ENCODE peak calls at places on chromosomes 11 and 22, in four cellular contexts. Z, T, Y and L are unnamed samples.

GRCh38 chr22:22103078-22103593 is 120.5 kb upstream of the TOP3B start:
- DNase-seq in Z (no peak), T (no peak), Y (no peak), L (no peak)

GRCh38 chr11:12149672-12150225 is 39.4 kb downstream of the MICAL2 start:
- DNase-seq in Z (no peak), T (peak), Y (no peak), L (no peak)

GRCh38 chr11:125944350-125945010 is 1.4 kb upstream of the VSIG10L2 start:
- DNase-seq in Z (no peak), T (no peak), Y (no peak), L (no peak)

GRCh38 chr11:26676641-26677040 is 45.2 kb downstream of the SLC5A12 start:
- DNase-seq in Z (no peak), T (no peak), Y (no peak), L (no peak)

GRCh38 chr11:33869511-33870422 is 22.1 kb downstream of the LMO2 start:
- DNase-seq in Z (no peak), T (peak), Y (peak), L (peak)

GRCh38 chr11:45803981-45804805 is 756 bp upstream of the SLC35C1 start:
- DNase-seq in Z (peak), T (peak), Y (no peak), L (peak)

GRCh38 chr11:75499423-75500305 is 26.1 kb downstream of the GDPD5 start:
- DNase-seq in Z (no peak), T (peak), Y (no peak), L (no peak)

GRCh38 chr11:9717719-9718118 is 53.8 kb downstream of the SWAP70 start:
- DNase-seq in Z (no peak), T (no peak), Y (no peak), L (no peak)

GRCh38 chr11:129611661-129612566 is 203.7 kb upstream of the TMEM45B start:
- DNase-seq in Z (peak), T (no peak), Y (no peak), L (no peak)

GRCh38 chr22:33975841-33976240 is 55.6 kb upstream of the LARGE1 start:
- DNase-seq in Z (no peak), T (no peak), Y (no peak), L (no peak)

GRCh38 chr11:15590131-15590530 is 475.4 kb downstream of the INSC start:
- DNase-seq in Z (no peak), T (no peak), Y (no peak), L (no peak)

GRCh38 chr11:13962562-13963168 is at the start of gene SPON1:
- DNase-seq in Z (no peak), T (peak), Y (peak), L (peak)

GRCh38 chr22:37520754-37521153 is 1.5 kb upstream of the CARD10 start:
- DNase-seq in Z (no peak), T (no peak), Y (no peak), L (no peak)

GRCh38 chr22:37525746-37526350 is 6.6 kb upstream of the CARD10 start:
- DNase-seq in Z (no peak), T (no peak), Y (no peak), L (no peak)

GRCh38 chr22:37521236-37521739 is 2.1 kb upstream of the CARD10 start:
- DNase-seq in Z (no peak), T (peak), Y (no peak), L (no peak)

GRCh38 chr22:37526376-37526775 is 7.2 kb upstream of the CARD10 start:
- DNase-seq in Z (no peak), T (no peak), Y (no peak), L (no peak)

DNA sequence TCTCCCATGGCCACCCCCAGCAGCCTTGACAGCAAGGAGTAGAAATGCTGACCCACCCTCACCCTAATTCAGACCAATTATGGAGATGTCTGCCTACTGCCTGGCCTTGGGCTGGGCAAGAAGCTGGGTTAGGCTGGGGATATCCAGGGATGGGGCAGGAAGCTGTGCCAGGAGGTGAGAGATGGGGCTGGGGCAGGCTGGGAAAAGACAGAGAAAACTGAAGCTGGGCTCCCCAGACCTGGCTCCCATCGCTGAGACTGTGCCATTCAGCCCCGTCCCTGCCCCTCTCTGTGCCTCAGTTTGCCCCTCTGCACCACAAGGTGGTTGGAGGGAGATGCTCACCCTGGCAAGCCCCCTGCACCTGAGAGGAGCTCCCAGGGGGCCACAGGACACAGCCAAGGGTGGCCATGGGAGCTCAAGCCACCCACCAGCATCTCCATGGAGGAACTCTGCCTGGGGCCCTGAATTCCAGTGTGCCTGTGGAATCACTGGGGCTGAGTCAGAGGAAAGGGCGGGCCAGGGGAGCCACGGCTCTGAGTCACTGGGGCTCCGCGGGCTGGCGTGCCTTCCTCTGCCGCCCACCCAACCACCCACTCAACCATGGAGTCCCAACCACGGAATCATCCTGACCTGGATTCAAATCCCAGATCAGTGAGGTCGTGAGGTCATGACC is 6.0 kb upstream of the CARD10 start:
- DNase-seq in Z (no peak), T (no peak), Y (no peak), L (no peak)
- TF ChIP-seq POLR2AphosphoS5 in Z (no peak), T (no peak), Y (no peak), L (no peak)

GRCh38 chr11:118889796-118890195 is 6.1 kb downstream of the CXCR5 start:
- DNase-seq in Z (no peak), T (no peak), Y (no peak), L (no peak)
- TF ChIP-seq POLR2AphosphoS5 in Z (no peak), T (no peak), Y (no peak), L (no peak)

GRCh38 chr22:46063861-46064235 is 86.5 kb upstream of the PPARA start:
- DNase-seq in Z (peak), T (peak), Y (no peak), L (no peak)

GRCh38 chr22:46066691-46067090 is 83.6 kb upstream of the PPARA start:
- DNase-seq in Z (peak), T (peak), Y (no peak), L (no peak)

GRCh38 chr22:46064236-46064965 is 85.9 kb upstream of the PPARA start:
- DNase-seq in Z (no peak), T (peak), Y (no peak), L (no peak)

GRCh38 chr22:46065733-46066454 is 84.4 kb upstream of the PPARA start:
- DNase-seq in Z (no peak), T (no peak), Y (no peak), L (no peak)

DNA sequence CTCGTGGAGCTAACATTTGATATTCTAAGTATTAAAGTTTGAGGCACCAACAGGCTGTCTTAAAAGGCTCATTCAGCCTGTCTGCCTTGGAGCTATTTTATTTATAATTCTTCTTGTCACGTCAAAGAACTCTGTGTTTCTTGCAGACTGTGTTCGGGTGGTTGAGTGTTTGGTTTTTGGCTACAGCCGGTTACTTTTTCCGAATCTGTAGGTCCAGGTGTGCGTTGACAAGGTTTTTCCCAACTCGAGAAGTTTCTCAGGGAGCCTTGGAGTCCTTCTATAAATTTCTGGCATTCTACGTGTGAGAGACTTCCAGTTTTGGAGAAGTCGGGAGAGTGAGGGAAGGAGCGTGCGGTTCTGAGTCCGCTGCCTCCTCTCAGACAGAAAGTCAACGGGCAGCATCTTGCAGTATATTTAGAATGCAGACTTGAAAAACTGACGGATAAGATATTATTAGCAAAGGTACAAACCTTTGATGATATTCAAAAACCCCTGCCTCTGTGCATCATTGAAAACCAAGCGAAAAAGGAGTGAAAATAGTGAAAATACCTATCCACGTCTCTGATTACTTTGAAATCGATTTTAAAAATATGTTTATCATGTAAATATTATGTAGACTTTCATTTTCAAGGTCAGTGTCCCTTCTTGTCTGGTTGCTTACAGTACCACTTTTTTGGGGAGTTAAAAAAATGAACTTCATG is 85.2 kb upstream of the PPARA start:
- DNase-seq in Z (no peak), T (peak), Y (no peak), L (no peak)
- TF ChIP-seq POLR2AphosphoS5 in Z (peak), T (no peak), Y (no peak), L (no peak)

DNA sequence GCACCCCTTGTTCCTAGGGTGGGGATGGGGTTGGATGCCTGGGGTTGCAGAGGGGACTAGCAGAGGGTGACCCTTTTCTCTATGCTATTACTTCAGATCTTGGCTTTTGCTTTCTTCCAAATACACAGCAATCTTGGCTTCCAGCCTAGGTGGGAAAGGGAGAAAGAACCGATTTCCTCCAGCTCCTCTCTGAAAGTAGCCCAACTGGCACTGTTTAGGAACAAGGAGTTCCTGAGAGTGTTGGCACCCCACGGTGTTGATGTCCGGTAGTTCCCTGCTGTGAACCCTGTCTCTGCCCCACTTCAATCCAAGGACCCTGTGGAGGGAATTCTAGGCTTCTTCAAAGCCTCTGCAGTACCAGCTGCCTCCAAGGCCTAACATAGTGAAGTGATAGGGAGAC is 1.1 kb upstream of the SLC3A2 start:
- DNase-seq in Z (peak), T (no peak), Y (no peak), L (no peak)
- TF ChIP-seq POLR2AphosphoS5 in Z (peak), T (no peak), Y (no peak), L (no peak)

DNA sequence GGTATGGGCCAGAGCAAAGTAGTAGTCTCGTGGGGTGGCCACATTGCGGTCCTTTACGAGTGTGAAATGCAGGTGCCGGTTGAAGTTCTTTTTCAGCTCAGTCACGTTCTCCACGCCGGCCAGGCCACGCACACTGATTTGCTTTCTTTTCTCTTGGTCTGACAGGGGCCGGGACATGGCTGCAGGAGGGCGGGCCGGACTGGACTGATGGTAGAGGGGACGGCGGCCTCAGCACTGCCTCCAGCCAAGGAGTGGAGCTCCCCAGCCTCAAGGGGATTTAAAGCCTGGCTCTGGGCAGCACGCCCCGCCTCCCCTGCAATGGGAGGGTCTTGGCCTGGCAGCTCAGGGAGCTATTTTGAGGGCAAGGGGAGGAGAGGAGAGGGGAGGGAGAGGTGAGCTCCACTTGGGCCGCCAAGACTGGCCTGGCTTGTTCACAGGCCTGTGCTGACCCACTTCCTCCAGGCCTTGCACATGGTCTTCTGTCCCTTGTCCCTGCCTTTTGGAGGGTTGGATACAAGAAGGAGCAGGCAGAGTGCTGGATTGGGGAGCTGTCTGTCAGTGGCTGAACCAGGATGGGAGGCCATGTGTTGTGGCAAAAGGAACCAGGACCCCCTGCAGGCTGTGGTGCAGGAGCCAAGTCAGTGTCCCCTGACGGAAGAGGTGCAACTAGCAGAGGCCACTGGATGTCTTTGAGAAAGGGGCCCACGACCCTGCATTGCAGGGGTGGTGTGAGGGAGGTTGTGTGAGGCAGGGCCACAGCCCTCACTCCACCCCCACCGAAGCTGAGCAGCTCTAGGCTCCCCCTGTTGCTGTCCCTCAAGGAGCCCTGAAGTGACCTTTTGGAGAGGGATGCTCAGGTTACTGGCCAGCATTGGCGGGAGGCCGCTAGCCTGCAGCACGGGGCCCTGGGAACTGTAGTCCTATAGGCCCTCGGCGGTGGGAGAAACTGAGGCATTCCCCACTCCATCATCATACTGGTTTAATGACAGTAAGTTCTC is at the start of gene PYGM:
- DNase-seq in Z (no peak), T (no peak), Y (no peak), L (no peak)
- TF ChIP-seq POLR2AphosphoS5 in Z (peak), T (peak), Y (no peak), L (peak)

DNA sequence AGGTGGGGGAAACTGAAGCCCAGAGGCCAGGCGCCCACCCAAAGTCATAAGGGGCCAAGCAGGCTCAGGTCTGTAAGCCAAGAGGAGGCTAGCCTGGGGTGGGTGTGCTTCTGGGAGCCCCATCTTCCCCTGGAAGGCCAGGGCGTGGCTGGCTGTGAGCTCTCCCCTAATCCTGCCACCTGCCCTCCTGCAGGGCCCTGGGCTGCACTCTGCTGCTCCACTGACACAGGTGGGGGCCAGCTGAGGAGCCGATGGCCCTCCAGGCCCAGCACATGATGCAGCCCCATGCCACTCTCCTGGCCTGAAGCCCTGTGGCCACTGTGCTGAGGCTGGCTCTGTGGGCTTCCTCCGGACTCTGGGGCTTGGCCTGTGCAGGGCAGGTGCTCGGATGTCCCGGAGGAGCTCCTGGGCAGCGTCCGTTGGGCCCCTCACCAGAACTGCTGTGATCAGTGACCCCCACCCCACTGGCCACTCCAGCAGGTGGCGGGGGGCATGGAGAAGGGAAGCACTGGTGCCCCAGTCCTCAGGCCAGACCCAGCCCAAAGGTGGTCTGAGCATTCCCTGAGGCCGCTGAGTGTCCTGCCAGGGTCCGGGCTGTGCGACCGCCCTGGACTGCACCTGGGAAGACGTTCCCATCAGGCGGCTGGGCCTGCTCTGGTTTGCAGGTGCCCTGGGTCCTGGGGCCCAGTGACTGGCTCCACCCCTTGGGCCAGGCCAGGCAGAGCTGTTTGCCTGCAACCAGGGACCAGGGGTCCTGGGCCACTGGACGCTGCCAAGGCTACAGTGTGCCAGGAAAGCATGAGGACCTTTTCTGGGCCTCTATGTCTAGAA is 8.5 kb downstream of the PIM3 start:
- DNase-seq in Z (no peak), T (no peak), Y (no peak), L (no peak)
- TF ChIP-seq POLR2AphosphoS5 in Z (no peak), T (no peak), Y (no peak), L (no peak)